ENCODE peak calls at places on chromosomes 16 and 17, in nine cellular contexts. G is natural killer cell, J is neural crest cell, H is nephron progenitor cell, N is PC-3, X is sigmoid colon, C is brain microvascular endothelial cell, L is osteocyte, U is DND-41. W is an unnamed sample.

GRCh38 chr16:11257131-11257938 is 1.3 kb upstream of the SOCS1 start:
- DNase-seq in U (peak), N (peak), C (peak), G (peak), J (peak), X (peak), L (peak), H (peak), W (peak)

GRCh38 chr17:7393613-7394451 is 493 bp downstream of the PLSCR3 start:
- DNase-seq in L (no peak), X (peak), U (peak), C (no peak), G (no peak), H (peak), J (no peak), N (peak), W (peak)

GRCh38 chr17:50916026-50916707 is 50.0 kb upstream of the TOB1 start:
- DNase-seq in J (no peak), C (no peak), G (no peak), X (no peak), H (no peak), U (no peak), L (no peak), N (peak), W (no peak)

GRCh38 chr16:89138843-89139520 is 32.6 kb upstream of the CDH15 start:
- DNase-seq in C (no peak), H (no peak), N (no peak), J (no peak), X (no peak), L (no peak), G (no peak), U (no peak), W (no peak)

GRCh38 chr16:88505405-88506082 is 52.5 kb downstream of the ZFPM1 start:
- DNase-seq in G (peak), J (no peak), H (peak), U (peak), N (peak), C (no peak), X (no peak), L (no peak), W (no peak)

GRCh38 chr17:66805567-66805966 is 29.4 kb upstream of the CACNG5 start:
- DNase-seq in X (peak), H (no peak), C (no peak), J (no peak), G (no peak), L (no peak), N (no peak), U (no peak), W (no peak)

GRCh38 chr16:86117756-86118155 is 218.8 kb downstream of the IRF8 start:
- DNase-seq in N (no peak), J (no peak), U (no peak), C (no peak), L (no peak), X (peak), G (no peak), H (peak), W (no peak)

GRCh38 chr16:74735162-74735452 is 34.4 kb upstream of the MLKL start:
- DNase-seq in H (no peak), G (no peak), X (no peak), N (no peak), C (no peak), L (no peak), J (no peak), U (no peak), W (no peak)

GRCh38 chr16:23857256-23857891 is 21.6 kb downstream of the PRKCB start:
- DNase-seq in H (no peak), X (no peak), J (no peak), L (peak), C (no peak), G (no peak), N (no peak), U (no peak), W (no peak)

GRCh38 chr17:17890773-17891759 is 54.3 kb upstream of the SREBF1 start:
- DNase-seq in G (no peak), L (peak), X (no peak), C (peak), J (peak), H (peak), U (no peak), N (peak), W (peak)

GRCh38 chr17:47694018-47694817 is at the start of gene TBKBP1:
- DNase-seq in U (peak), H (peak), X (peak), N (peak), L (no peak), C (no peak), G (no peak), J (peak), W (peak)

GRCh38 chr17:50864747-50865059 is 1.5 kb downstream of the TOB1 start:
- DNase-seq in G (no peak), U (no peak), X (no peak), C (no peak), N (no peak), L (no peak), J (no peak), H (no peak), W (no peak)

GRCh38 chr16:68281368-68282063 is 17.2 kb downstream of the SLC7A6 start:
- DNase-seq in U (peak), H (no peak), X (no peak), N (no peak), J (no peak), L (no peak), G (no peak), C (no peak), W (no peak)

GRCh38 chr16:3076577-3076976 is 11.1 kb downstream of the IL32 start:
- DNase-seq in C (no peak), J (no peak), N (no peak), H (no peak), X (no peak), U (peak), G (no peak), L (no peak), W (no peak)

GRCh38 chr16:3158498-3159314 is 23.9 kb downstream of the ZNF213 start:
- DNase-seq in H (peak), N (peak), X (peak), U (peak), C (peak), J (peak), L (peak), G (peak), W (peak)

DNA sequence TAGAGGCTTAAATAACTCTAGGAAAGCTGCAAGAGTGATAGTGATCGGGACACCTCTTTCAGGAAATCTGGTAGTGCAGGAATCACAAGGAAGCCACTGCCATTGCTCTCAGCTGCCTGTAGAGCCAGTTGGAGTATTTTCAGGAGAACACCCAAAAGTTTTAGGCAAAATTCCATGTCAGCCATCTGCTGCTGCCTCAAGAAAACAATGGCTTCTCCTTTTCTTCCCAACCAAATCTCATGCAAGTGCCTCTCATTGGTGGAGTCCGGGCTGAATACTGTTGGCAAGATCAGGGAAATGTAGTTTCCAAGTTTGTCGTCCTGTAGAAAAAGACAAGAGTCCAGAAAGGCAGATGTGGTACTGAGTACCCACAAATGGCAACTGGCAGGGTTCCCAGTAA is 54.9 kb upstream of the TANC2 start:
- DNase-seq in C (no peak), J (no peak), G (no peak), X (no peak), H (no peak), U (no peak), N (no peak), L (no peak), W (no peak)
- TF ChIP-seq CTCF in C (no peak), J (no peak), G (no peak), X (no peak), H (no peak), U (no peak), N (no peak), L (no peak), W (no peak)

GRCh38 chr17:13996758-13997157 is 72.5 kb upstream of the COX10 start:
- DNase-seq in C (no peak), G (no peak), L (no peak), N (no peak), J (no peak), X (no peak), U (no peak), H (peak), W (no peak)
- TF ChIP-seq CTCF in C (no peak), G (no peak), L (no peak), N (no peak), J (no peak), X (no peak), U (no peak), H (no peak), W (no peak)

GRCh38 chr17:4362141-4362540 is 4.3 kb downstream of the UBE2G1 start:
- DNase-seq in X (peak), U (no peak), L (no peak), H (no peak), J (no peak), C (no peak), N (peak), G (no peak), W (no peak)
- TF ChIP-seq CTCF in X (no peak), U (no peak), L (peak), H (no peak), J (no peak), C (peak), N (peak), G (no peak), W (peak)

GRCh38 chr17:31842416-31843381 is 16.3 kb downstream of the COPRS start:
- DNase-seq in H (peak), X (peak), L (peak), C (peak), J (peak), N (peak), U (peak), G (peak), W (peak)
- TF ChIP-seq CTCF in H (peak), X (peak), L (peak), C (peak), J (peak), N (peak), U (peak), G (peak), W (peak)

GRCh38 chr16:31713945-31714898 is 159.4 kb upstream of the ZNF267 start:
- DNase-seq in N (no peak), J (peak), X (no peak), U (no peak), H (no peak), L (no peak), C (no peak), G (no peak), W (no peak)
- TF ChIP-seq CTCF in N (peak), J (peak), X (no peak), U (peak), H (no peak), L (peak), C (peak), G (no peak), W (peak)

GRCh38 chr17:77281024-77281903 is 140.5 kb downstream of the SEC14L1 start:
- DNase-seq in G (peak), H (peak), U (peak), X (peak), J (peak), L (no peak), N (peak), C (no peak), W (peak)
- TF ChIP-seq CTCF in G (no peak), H (no peak), U (peak), X (no peak), J (peak), L (peak), N (peak), C (no peak), W (peak)

GRCh38 chr16:58494981-58495860 is 4.7 kb upstream of the NDRG4 start:
- DNase-seq in N (peak), J (peak), G (no peak), X (peak), H (peak), U (peak), L (peak), C (peak), W (peak)
- TF ChIP-seq CTCF in N (peak), J (peak), G (no peak), X (no peak), H (peak), U (peak), L (peak), C (peak), W (peak)

GRCh38 chr16:78925071-78925714 is 675.3 kb downstream of the MAF start:
- DNase-seq in G (no peak), N (no peak), U (peak), C (no peak), J (no peak), H (no peak), L (no peak), X (no peak), W (no peak)
- TF ChIP-seq CTCF in G (peak), N (peak), U (peak), C (peak), J (peak), H (peak), L (peak), X (no peak), W (peak)

DNA sequence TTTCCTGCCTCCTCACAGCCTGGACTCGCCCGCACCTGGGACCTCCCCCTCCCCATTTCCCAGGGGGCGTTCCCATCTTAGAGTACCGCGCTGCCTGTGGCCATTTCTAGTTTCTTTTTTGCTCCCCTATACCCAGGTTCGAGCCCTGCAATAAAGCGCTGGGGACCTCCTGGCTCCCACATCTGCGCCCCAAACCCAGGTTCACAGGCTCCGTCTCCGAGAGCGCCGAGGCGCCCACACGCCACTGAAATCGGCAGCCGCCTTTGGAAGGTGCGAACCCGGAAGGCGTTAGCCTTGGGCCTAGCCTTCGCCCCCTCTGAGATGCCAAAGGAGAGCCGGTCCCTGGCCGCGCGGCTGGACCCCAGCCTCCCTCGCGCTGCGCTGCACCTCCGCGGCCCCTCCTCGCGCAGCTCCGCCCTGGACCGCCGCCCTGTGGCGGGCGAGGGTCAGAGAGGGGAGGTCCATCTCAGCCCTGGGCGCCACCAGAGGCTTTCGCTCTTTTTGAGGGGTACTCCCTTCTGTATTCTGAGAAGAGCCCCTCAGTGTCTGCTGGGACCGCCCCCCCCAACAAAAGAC is 1.8 kb downstream of the KCNJ12 start:
- DNase-seq in X (no peak), L (no peak), H (peak), G (no peak), N (no peak), J (no peak), U (no peak), C (no peak), W (no peak)
- TF ChIP-seq CTCF in X (no peak), L (peak), H (peak), G (no peak), N (no peak), J (peak), U (no peak), C (no peak), W (no peak)

W was measured in D721Med.